ENCODE peak calls at places on chromosomes 4 and X, in eight cellular contexts. O is left lung; T is GM23248; F is pancreas; Q is naive thymus-derived CD4-positive, alpha-beta T cell; A is AG04450; C is HepG2; P is right lobe of liver. K is an unnamed sample.
A peak's percentile ranks its signal among the peaks of the same experiment; 100 is the strongest.

GRCh38 chr4:76055005-76055404 is 19.1 kb upstream of the CXCL11 start:
- DNase-seq in O (no peak), T (no peak), F (no peak), Q (no peak), A (no peak), C (no peak), P (no peak), K (no peak)

GRCh38 chr4:121706595-121707021 is 9.8 kb upstream of the ANXA5 start:
- DNase-seq in O (no peak), T (peak; percentile 83), F (no peak), Q (no peak), A (no peak), C (no peak), P (no peak), K (peak; percentile 28)

GRCh38 chr4:48899950-48900349 is 6.6 kb downstream of the OCIAD2 start:
- DNase-seq in O (no peak), T (no peak), F (no peak), Q (no peak), A (no peak), C (no peak), P (no peak), K (no peak)

GRCh38 chrX:119682019-119682989 is 10.7 kb downstream of the SEPTIN6 start:
- DNase-seq in O (no peak), T (no peak), F (no peak), Q (peak; percentile 88), A (no peak), C (no peak), P (no peak), K (peak; percentile 67)

GRCh38 chr4:108700358-108700757 is 50.0 kb downstream of the OSTC start:
- DNase-seq in O (no peak), T (peak; percentile 45), F (no peak), Q (no peak), A (no peak), C (no peak), P (no peak), K (no peak)

GRCh38 chr4:99300934-99301333 is 10.1 kb upstream of the ADH1A start:
- DNase-seq in O (peak; percentile 73), T (peak; percentile 91), F (peak; percentile 66), Q (no peak), A (peak; percentile 95), C (peak; percentile 58), P (peak; percentile 68), K (no peak)

GRCh38 chr4:88003261-88003660 is 4.2 kb upstream of the PKD2 start:
- DNase-seq in O (no peak), T (peak; percentile 65), F (no peak), Q (no peak), A (no peak), C (no peak), P (no peak), K (no peak)

GRCh38 chr4:2186133-2186864 is 55.6 kb downstream of the HAUS3 start:
- DNase-seq in O (no peak), T (no peak), F (peak; percentile 51), Q (no peak), A (no peak), C (peak; percentile 57), P (peak; percentile 37), K (no peak)

GRCh38 chr4:153152453-153153338 is 51.5 kb upstream of the TRIM2 start:
- DNase-seq in O (peak; percentile 65), T (peak; percentile 53), F (peak; percentile 41), Q (peak; percentile 63), A (no peak), C (no peak), P (peak; percentile 43), K (peak; percentile 62)

GRCh38 chr4:166318810-166319525 is 445.9 kb downstream of the TLL1 start:
- DNase-seq in O (no peak), T (peak; percentile 62), F (no peak), Q (no peak), A (no peak), C (no peak), P (no peak), K (no peak)

GRCh38 chr4:2817701-2818350 is 24.9 kb downstream of the SH3BP2 start:
- DNase-seq in O (no peak), T (peak; percentile 53), F (peak; percentile 60), Q (no peak), A (no peak), C (no peak), P (no peak), K (no peak)

GRCh38 chr4:114005569-114006442 is 26.4 kb upstream of the ARSJ start:
- DNase-seq in O (no peak), T (peak; percentile 84), F (no peak), Q (no peak), A (peak; percentile 30), C (no peak), P (no peak), K (peak; percentile 49)

GRCh38 chr4:168551211-168551610 is 54.4 kb downstream of the PALLD start:
- DNase-seq in O (no peak), T (peak; percentile 94), F (no peak), Q (no peak), A (peak; percentile 55), C (no peak), P (no peak), K (no peak)

GRCh38 chr4:32645653-32646052 is 1925.5 kb downstream of the PCDH7 start:
- DNase-seq in O (no peak), T (no peak), F (no peak), Q (no peak), A (no peak), C (no peak), P (no peak), K (no peak)

GRCh38 chrX:13994104-13994503 is 35.6 kb downstream of the GEMIN8 start:
- DNase-seq in O (no peak), T (no peak), F (no peak), Q (no peak), A (no peak), C (no peak), P (no peak), K (no peak)

GRCh38 chr4:39719804-39720580 is 22.1 kb downstream of the UBE2K start:
- DNase-seq in O (no peak), T (peak; percentile 49), F (no peak), Q (no peak), A (no peak), C (no peak), P (no peak), K (no peak)

GRCh38 chr4:146291313-146291712 is 77.0 kb downstream of the REELD1 start:
- DNase-seq in O (no peak), T (no peak), F (no peak), Q (no peak), A (no peak), C (no peak), P (no peak), K (no peak)

GRCh38 chr4:148059617-148060180 is 327.8 kb downstream of the ARHGAP10 start:
- DNase-seq in O (no peak), T (no peak), F (peak; percentile 74), Q (no peak), A (no peak), C (no peak), P (peak; percentile 55), K (no peak)

GRCh38 chrX:70096052-70096451 is 33.8 kb downstream of the OTUD6A start:
- DNase-seq in O (no peak), T (peak; percentile 16), F (no peak), Q (no peak), A (no peak), C (peak; percentile 8), P (no peak), K (no peak)

GRCh38 chr4:10983274-10983673 is 298.7 kb upstream of the CLNK start:
- DNase-seq in O (no peak), T (no peak), F (no peak), Q (peak; percentile 19), A (no peak), C (no peak), P (no peak), K (peak; percentile 27)

GRCh38 chr4:118869808-118870342 is 18.8 kb upstream of the SYNPO2 start:
- DNase-seq in O (no peak), T (peak; percentile 72), F (no peak), Q (no peak), A (peak; percentile 20), C (no peak), P (no peak), K (no peak)

GRCh38 chrX:114611018-114611619 is 27.2 kb downstream of the HTR2C start:
- DNase-seq in O (no peak), T (peak; percentile 42), F (peak; percentile 31), Q (peak; percentile 29), A (peak; percentile 7), C (peak; percentile 3), P (no peak), K (no peak)

GRCh38 chr4:7890635-7891393 is 48.8 kb downstream of the AFAP1 start:
- DNase-seq in O (no peak), T (peak; percentile 86), F (no peak), Q (no peak), A (no peak), C (peak; percentile 56), P (no peak), K (no peak)

DNA sequence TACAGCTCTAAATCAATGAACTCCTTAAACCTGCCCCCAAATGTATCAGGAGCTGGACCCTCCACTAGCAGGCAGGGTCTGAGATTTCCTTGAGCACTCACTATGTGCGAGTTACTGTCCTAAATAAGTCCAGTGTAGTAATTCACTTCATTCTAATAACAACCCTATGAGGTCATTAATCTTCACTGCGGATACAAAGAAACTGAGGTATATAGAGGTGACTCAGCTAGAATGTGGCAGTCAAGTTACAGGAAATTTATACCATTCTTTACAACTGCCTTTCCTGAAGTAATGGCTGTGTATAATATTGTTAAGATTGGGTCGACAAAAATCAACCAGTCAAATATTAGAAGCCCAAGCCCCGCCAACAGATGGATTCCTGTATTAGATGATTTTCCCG is 473.9 kb upstream of the FTHL17 start:
- DNase-seq in O (no peak), T (peak; percentile 9), F (no peak), Q (no peak), A (no peak), C (no peak), P (no peak), K (no peak)
- H3K27ac ChIP-seq in O (no peak overlapping the region), T (peak overlapping the region; percentile 77), F (no peak overlapping the region), Q (no peak overlapping the region), A (no peak overlapping the region), C (no peak overlapping the region), P (no peak overlapping the region), K (no peak overlapping the region)

GRCh38 chrX:78455901-78456300 is 128.5 kb upstream of the CYSLTR1 start:
- DNase-seq in O (no peak), T (peak; percentile 39), F (no peak), Q (no peak), A (no peak), C (no peak), P (no peak), K (no peak)
- H3K27me3 ChIP-seq in O (no peaks in the 10 kb centered on the region), T (no peaks in the 10 kb centered on the region), F (peaks cover 6% of the 10 kb centered on the region), Q (no peaks in the 10 kb centered on the region), A (no peaks in the 10 kb centered on the region), C (no peaks in the 10 kb centered on the region), P (no peaks in the 10 kb centered on the region), K (no peaks in the 10 kb centered on the region)

GRCh38 chr4:37889849-37890500 is 909 bp upstream of the TBC1D1 start:
- DNase-seq in O (no peak), T (peak; percentile 13), F (no peak), Q (no peak), A (no peak), C (no peak), P (peak; percentile 31), K (no peak)
- H3K27ac ChIP-seq in O (no peak overlapping the region), T (no peak overlapping the region), F (no peak overlapping the region), Q (peak overlapping the region; percentile 8), A (peak overlapping the region; percentile 11), C (no peak overlapping the region), P (peak overlapping the region; percentile 84), K (no peak overlapping the region)

GRCh38 chrX:108439961-108440696 is 491 bp downstream of the COL4A5 start:
- DNase-seq in O (no peak), T (peak; percentile 55), F (peak; percentile 8), Q (no peak), A (no peak), C (no peak), P (peak; percentile 17), K (no peak)
- H3K27me3 ChIP-seq in O (peaks cover 19% of the 10 kb centered on the region), T (no peaks in the 10 kb centered on the region), F (peaks cover under 1% of the 10 kb centered on the region), Q (no peaks in the 10 kb centered on the region), A (no peaks in the 10 kb centered on the region), C (no peaks in the 10 kb centered on the region), P (no peaks in the 10 kb centered on the region), K (no peaks in the 10 kb centered on the region)

K was measured in CD4-positive, alpha-beta memory T cell.